ENCODE peak calls at places on chromosomes 7 and 10, in seven cellular contexts. E, H, Y, F, I, W and Z are unnamed samples.

GRCh38 chr10:132708936-132709335 is 77.0 kb downstream of the NKX6-2 start:
- DNase-seq in E (no peak), H (no peak), Y (no peak), F (no peak), I (no peak), W (no peak), Z (no peak)

GRCh38 chr10:88781206-88781605 is 21.3 kb upstream of the LIPM start:
- DNase-seq in E (no peak), H (no peak), Y (no peak), F (no peak), I (no peak), W (no peak), Z (no peak)

GRCh38 chr7:69232445-69233376 is 365.6 kb upstream of the AUTS2 start:
- DNase-seq in E (no peak), H (no peak), Y (no peak), F (peak), I (no peak), W (no peak), Z (no peak)

GRCh38 chr7:108270385-108270784 is 140.2 kb upstream of the LAMB4 start:
- DNase-seq in E (no peak), H (no peak), Y (no peak), F (no peak), I (no peak), W (no peak), Z (peak)

GRCh38 chr7:18552943-18553584 is 57.5 kb downstream of the HDAC9 start:
- DNase-seq in E (no peak), H (no peak), Y (no peak), F (no peak), I (no peak), W (no peak), Z (no peak)

GRCh38 chr7:29442146-29442545 is 121.5 kb upstream of the PRR15 start:
- DNase-seq in E (no peak), H (no peak), Y (no peak), F (no peak), I (peak), W (no peak), Z (no peak)

GRCh38 chr7:21585070-21585724 is 42.4 kb downstream of the DNAH11 start:
- DNase-seq in E (no peak), H (no peak), Y (no peak), F (no peak), I (no peak), W (no peak), Z (no peak)

GRCh38 chr7:44415510-44415909 is 74.9 kb downstream of the NUDCD3 start:
- DNase-seq in E (no peak), H (no peak), Y (no peak), F (no peak), I (no peak), W (no peak), Z (peak)

GRCh38 chr7:130838738-130839137 is 104.7 kb upstream of the KLF14 start:
- DNase-seq in E (no peak), H (no peak), Y (no peak), F (no peak), I (peak), W (no peak), Z (peak)

GRCh38 chr7:41003031-41003925 is 699.6 kb downstream of the INHBA start:
- DNase-seq in E (peak), H (no peak), Y (peak), F (no peak), I (peak), W (no peak), Z (peak)

GRCh38 chr7:104862719-104863118 is 151.3 kb upstream of the KMT2E start:
- DNase-seq in E (no peak), H (no peak), Y (peak), F (no peak), I (peak), W (no peak), Z (no peak)

GRCh38 chr7:108284349-108285017 is 154.3 kb upstream of the LAMB4 start:
- DNase-seq in E (peak), H (no peak), Y (no peak), F (peak), I (no peak), W (no peak), Z (peak)

GRCh38 chr10:28382520-28383269 is 79.8 kb upstream of the MPP7 start:
- DNase-seq in E (no peak), H (no peak), Y (no peak), F (no peak), I (no peak), W (no peak), Z (no peak)

GRCh38 chr10:78335691-78336401 is 302.2 kb downstream of the RPS24 start:
- DNase-seq in E (no peak), H (no peak), Y (no peak), F (no peak), I (no peak), W (no peak), Z (peak)

GRCh38 chr10:79063661-79064490 is 4.9 kb upstream of the ZMIZ1 start:
- DNase-seq in E (no peak), H (no peak), Y (no peak), F (no peak), I (no peak), W (no peak), Z (no peak)

GRCh38 chr7:144256112-144256511 is 8.5 kb downstream of the OR2A7 start:
- DNase-seq in E (no peak), H (no peak), Y (no peak), F (no peak), I (peak), W (no peak), Z (peak)

GRCh38 chr7:18177815-18178660 is 150.4 kb upstream of the PRPS1L1 start:
- DNase-seq in E (peak), H (no peak), Y (no peak), F (no peak), I (no peak), W (peak), Z (peak)